ENCODE peak calls at places on chromosomes 12 and 14, in four cellular contexts. One of them, this sample, is unnamed.

GRCh38 chr12:18414671-18415070 is 153.4 kb downstream of the PIK3C2G start:
- DNase-seq in LoVo: no peak
- DNase-seq in WTC11: no peak
- DNase-seq in endothelial cell: no peak
- DNase-seq in this sample: no peak

GRCh38 chr12:47079894-47080724 is at the start of gene AMIGO2:
- DNase-seq in LoVo: peak
- DNase-seq in WTC11: peak
- DNase-seq in endothelial cell: peak
- DNase-seq in this sample: peak

GRCh38 chr12:13203028-13203922 is 6.7 kb downstream of the EMP1 start:
- DNase-seq in LoVo: no peak
- DNase-seq in WTC11: peak
- DNase-seq in endothelial cell: peak
- DNase-seq in this sample: peak

GRCh38 chr14:24106672-24107271 is 7.8 kb upstream of the DCAF11 start:
- DNase-seq in LoVo: no peak
- DNase-seq in WTC11: no peak
- DNase-seq in endothelial cell: no peak
- DNase-seq in this sample: no peak

GRCh38 chr14:105137481-105138020 is 31.0 kb downstream of the JAG2 start:
- DNase-seq in LoVo: no peak
- DNase-seq in WTC11: no peak
- DNase-seq in endothelial cell: no peak
- DNase-seq in this sample: no peak

GRCh38 chr14:76940057-76940456 is 88.5 kb downstream of the IRF2BPL start:
- DNase-seq in LoVo: no peak
- DNase-seq in WTC11: no peak
- DNase-seq in endothelial cell: no peak
- DNase-seq in this sample: no peak

GRCh38 chr12:23098110-23099049 is 473.4 kb downstream of the ETNK1 start:
- DNase-seq in LoVo: no peak
- DNase-seq in WTC11: no peak
- DNase-seq in endothelial cell: no peak
- DNase-seq in this sample: no peak

GRCh38 chr12:131683266-131684014 is 27.4 kb upstream of the SFSWAP start:
- DNase-seq in LoVo: no peak
- DNase-seq in WTC11: no peak
- DNase-seq in endothelial cell: no peak
- DNase-seq in this sample: no peak

GRCh38 chr12:114291389-114292075 is 114.4 kb downstream of the TBX5 start:
- DNase-seq in LoVo: no peak
- DNase-seq in WTC11: no peak
- DNase-seq in endothelial cell: no peak
- DNase-seq in this sample: no peak

GRCh38 chr14:38250316-38250715 is 5.6 kb downstream of the CLEC14A start:
- DNase-seq in LoVo: no peak
- DNase-seq in WTC11: no peak
- DNase-seq in endothelial cell: no peak
- DNase-seq in this sample: no peak

GRCh38 chr12:132639996-132640520 is 21.5 kb downstream of the P2RX2 start:
- DNase-seq in LoVo: no peak
- DNase-seq in WTC11: no peak
- DNase-seq in endothelial cell: no peak
- DNase-seq in this sample: no peak

GRCh38 chr12:2794261-2794735 is 472 bp upstream of the FKBP4 start:
- DNase-seq in LoVo: no peak
- DNase-seq in WTC11: no peak
- DNase-seq in endothelial cell: no peak
- DNase-seq in this sample: no peak

GRCh38 chr12:71797506-71797905 is 42.1 kb upstream of the TBC1D15 start:
- DNase-seq in LoVo: no peak
- DNase-seq in WTC11: no peak
- DNase-seq in endothelial cell: no peak
- DNase-seq in this sample: no peak

GRCh38 chr12:62711626-62712305 is 223.2 kb downstream of the PPM1H start:
- DNase-seq in LoVo: no peak
- DNase-seq in WTC11: no peak
- DNase-seq in endothelial cell: no peak
- DNase-seq in this sample: no peak

GRCh38 chr12:54378791-54379400 is 5.6 kb downstream of the ZNF385A start:
- DNase-seq in LoVo: peak
- DNase-seq in WTC11: peak
- DNase-seq in endothelial cell: peak
- DNase-seq in this sample: peak

GRCh38 chr14:58833634-58834378 is 196.0 kb downstream of the DACT1 start:
- DNase-seq in LoVo: no peak
- DNase-seq in WTC11: no peak
- DNase-seq in endothelial cell: no peak
- DNase-seq in this sample: no peak

GRCh38 chr14:98864211-98864610 is 407.8 kb downstream of the BCL11B start:
- DNase-seq in LoVo: no peak
- DNase-seq in WTC11: no peak
- DNase-seq in endothelial cell: no peak
- DNase-seq in this sample: no peak

GRCh38 chr12:62924084-62924483 is 10.9 kb downstream of the PPM1H start:
- DNase-seq in LoVo: no peak
- DNase-seq in WTC11: no peak
- DNase-seq in endothelial cell: no peak
- DNase-seq in this sample: no peak

GRCh38 chr14:19801118-19801464 is 2.5 kb upstream of the OR4N2 start:
- DNase-seq in LoVo: no peak
- DNase-seq in WTC11: no peak
- DNase-seq in endothelial cell: no peak
- DNase-seq in this sample: no peak

GRCh38 chr12:2003676-2004112 is 563 bp downstream of the DCP1B start:
- DNase-seq in LoVo: peak
- DNase-seq in WTC11: no peak
- DNase-seq in endothelial cell: no peak
- DNase-seq in this sample: peak

GRCh38 chr12:12511895-12512674 is 50.6 kb downstream of the DUSP16 start:
- DNase-seq in LoVo: no peak
- DNase-seq in WTC11: no peak
- DNase-seq in endothelial cell: no peak
- DNase-seq in this sample: no peak

GRCh38 chr12:107404981-107405380 is 280.6 kb upstream of the PWP1 start:
- DNase-seq in LoVo: peak
- DNase-seq in WTC11: peak
- DNase-seq in endothelial cell: peak
- DNase-seq in this sample: peak

GRCh38 chr12:51827925-51828818 is 20.3 kb downstream of the FIGNL2 start:
- DNase-seq in LoVo: peak
- DNase-seq in WTC11: no peak
- DNase-seq in endothelial cell: no peak
- DNase-seq in this sample: peak

GRCh38 chr12:60849723-60850122 is 1253.9 kb downstream of the SLC16A7 start:
- DNase-seq in LoVo: no peak
- DNase-seq in WTC11: no peak
- DNase-seq in endothelial cell: no peak
- DNase-seq in this sample: no peak

GRCh38 chr12:14876833-14877232 is 8.8 kb downstream of the MGP start:
- DNase-seq in LoVo: no peak
- DNase-seq in WTC11: no peak
- DNase-seq in endothelial cell: no peak
- DNase-seq in this sample: no peak

GRCh38 chr14:105927094-105927475 is 400.7 kb downstream of the TMEM121 start:
- DNase-seq in LoVo: no peak
- DNase-seq in WTC11: no peak
- DNase-seq in endothelial cell: no peak
- DNase-seq in this sample: no peak

GRCh38 chr12:129696952-129697351 is 206.9 kb downstream of the TMEM132D start:
- DNase-seq in LoVo: no peak
- DNase-seq in WTC11: no peak
- DNase-seq in endothelial cell: no peak
- DNase-seq in this sample: no peak

This sample was measured in SW480.